ENCODE peak calls at places on chromosomes 5 and 9, in eight cellular contexts. A is lower leg skin, G is esophagus squamous epithelium, C is A549, N is heart left ventricle, Z is uterus, H is ovary, R is GM12892. U is an unnamed sample.

GRCh38 chr5:132788990-132789886 is 12.2 kb upstream of the SEPTIN8 start:
- DNase-seq in A (no peak), G (no peak), C (no peak), N (no peak), Z (no peak), H (no peak), R (no peak), U (no peak)

GRCh38 chr9:125513634-125514413 is 193.2 kb downstream of the MAPKAP1 start:
- DNase-seq in A (no peak), G (no peak), C (peak), N (peak), Z (peak), H (peak), R (peak), U (no peak)

GRCh38 chr9:70902705-70903131 is 218.7 kb downstream of the TRPM3 start:
- DNase-seq in A (no peak), G (no peak), C (peak), N (no peak), Z (peak), H (no peak), R (no peak), U (no peak)

GRCh38 chr5:68886814-68887213 is 207.0 kb upstream of the SLC30A5 start:
- DNase-seq in A (no peak), G (no peak), C (no peak), N (no peak), Z (no peak), H (no peak), R (no peak), U (no peak)

GRCh38 chr5:143887302-143887638 is 75.3 kb downstream of the HMHB1 start:
- DNase-seq in A (no peak), G (no peak), C (no peak), N (peak), Z (peak), H (peak), R (no peak), U (peak)

GRCh38 chr9:134356496-134357470 is 30.5 kb downstream of the RXRA start:
- DNase-seq in A (peak), G (no peak), C (no peak), N (no peak), Z (peak), H (no peak), R (no peak), U (peak)

GRCh38 chr5:14929293-14930065 is 57.9 kb upstream of the ANKH start:
- DNase-seq in A (no peak), G (no peak), C (no peak), N (no peak), Z (no peak), H (no peak), R (no peak), U (peak)

GRCh38 chr5:82164109-82164956 is 113.8 kb downstream of the RPS23 start:
- DNase-seq in A (no peak), G (no peak), C (peak), N (no peak), Z (no peak), H (no peak), R (no peak), U (no peak)

GRCh38 chr5:123438902-123439301 is 15.7 kb upstream of the CEP120 start:
- DNase-seq in A (no peak), G (no peak), C (no peak), N (no peak), Z (no peak), H (no peak), R (no peak), U (peak)

GRCh38 chr9:99059074-99059894 is 45.6 kb upstream of the TGFBR1 start:
- DNase-seq in A (peak), G (peak), C (no peak), N (peak), Z (no peak), H (no peak), R (peak), U (no peak)

GRCh38 chr9:107465467-107466451 is 23.8 kb downstream of the KLF4 start:
- DNase-seq in A (peak), G (no peak), C (peak), N (peak), Z (peak), H (peak), R (peak), U (peak)

GRCh38 chr5:103371046-103371603 is 112.6 kb downstream of the MACIR start:
- DNase-seq in A (no peak), G (no peak), C (no peak), N (no peak), Z (no peak), H (no peak), R (no peak), U (no peak)

GRCh38 chr5:98468188-98468869 is 305.1 kb upstream of the RGMB start:
- DNase-seq in A (no peak), G (no peak), C (no peak), N (no peak), Z (no peak), H (no peak), R (no peak), U (no peak)

GRCh38 chr5:149383399-149383798 is 4.3 kb upstream of the IL17B start:
- DNase-seq in A (no peak), G (no peak), C (no peak), N (peak), Z (peak), H (peak), R (no peak), U (no peak)

GRCh38 chr9:131728961-131729360 is 10.9 kb downstream of the RAPGEF1 start:
- DNase-seq in A (no peak), G (no peak), C (no peak), N (no peak), Z (no peak), H (no peak), R (no peak), U (no peak)

GRCh38 chr9:4630836-4631235 is 31.3 kb upstream of the PLPP6 start:
- DNase-seq in A (no peak), G (no peak), C (no peak), N (no peak), Z (no peak), H (no peak), R (no peak), U (no peak)

GRCh38 chr9:86966852-86967511 is 19.7 kb upstream of the GAS1 start:
- DNase-seq in A (peak), G (no peak), C (no peak), N (peak), Z (no peak), H (no peak), R (no peak), U (peak)

GRCh38 chr5:139393497-139394122 is 1.3 kb downstream of the PROB1 start:
- DNase-seq in A (no peak), G (no peak), C (no peak), N (no peak), Z (no peak), H (no peak), R (no peak), U (no peak)

GRCh38 chr5:71899865-71900342 is 180.8 kb downstream of the CARTPT start:
- DNase-seq in A (peak), G (no peak), C (no peak), N (peak), Z (no peak), H (no peak), R (no peak), U (peak)

GRCh38 chr9:4433379-4433778 is 56.9 kb upstream of the SLC1A1 start:
- DNase-seq in A (no peak), G (no peak), C (no peak), N (no peak), Z (no peak), H (no peak), R (no peak), U (no peak)

GRCh38 chr9:97907632-97908031 is 14.7 kb downstream of the TRMO start:
- DNase-seq in A (no peak), G (no peak), C (no peak), N (no peak), Z (no peak), H (no peak), R (no peak), U (no peak)

GRCh38 chr5:43353668-43354067 is 40.5 kb upstream of the HMGCS1 start:
- DNase-seq in A (no peak), G (no peak), C (no peak), N (no peak), Z (no peak), H (no peak), R (no peak), U (no peak)

GRCh38 chr5:35158627-35159369 is 71.5 kb downstream of the PRLR start:
- DNase-seq in A (no peak), G (no peak), C (no peak), N (no peak), Z (no peak), H (no peak), R (no peak), U (no peak)

GRCh38 chr5:157108961-157109360 is at the start of gene HAVCR2:
- DNase-seq in A (peak), G (no peak), C (no peak), N (peak), Z (no peak), H (no peak), R (no peak), U (no peak)

GRCh38 chr5:139646111-139646510 is 2.0 kb upstream of the CXXC5 start:
- DNase-seq in A (no peak), G (no peak), C (no peak), N (no peak), Z (no peak), H (no peak), R (no peak), U (no peak)

GRCh38 chr9:99474186-99474585 is 252.1 kb downstream of the SEC61B start:
- DNase-seq in A (no peak), G (no peak), C (no peak), N (no peak), Z (no peak), H (no peak), R (no peak), U (no peak)

GRCh38 chr5:148820778-148821395 is 5.5 kb upstream of the ADRB2 start:
- DNase-seq in A (no peak), G (no peak), C (no peak), N (no peak), Z (no peak), H (no peak), R (no peak), U (peak)

GRCh38 chr5:98296426-98296825 is 477.0 kb upstream of the RGMB start:
- DNase-seq in A (no peak), G (no peak), C (no peak), N (no peak), Z (no peak), H (no peak), R (no peak), U (no peak)

GRCh38 chr5:63825984-63826383 is 136.3 kb downstream of the HTR1A start:
- DNase-seq in A (no peak), G (no peak), C (no peak), N (no peak), Z (no peak), H (no peak), R (no peak), U (no peak)

GRCh38 chr5:132013711-132014110 is 2.3 kb upstream of the ACSL6 start:
- DNase-seq in A (no peak), G (no peak), C (no peak), N (no peak), Z (no peak), H (peak), R (no peak), U (no peak)

GRCh38 chr5:9513825-9514224 is 32.0 kb downstream of the SEMA5A start:
- DNase-seq in A (no peak), G (no peak), C (no peak), N (no peak), Z (no peak), H (no peak), R (no peak), U (no peak)

GRCh38 chr9:21661626-21662025 is 140.8 kb upstream of the MTAP start:
- DNase-seq in A (no peak), G (no peak), C (no peak), N (no peak), Z (no peak), H (no peak), R (no peak), U (no peak)

GRCh38 chr5:52283221-52283620 is 504.5 kb upstream of the ITGA1 start:
- DNase-seq in A (no peak), G (no peak), C (no peak), N (no peak), Z (no peak), H (no peak), R (no peak), U (no peak)

GRCh38 chr5:77937015-77937908 is 161.1 kb upstream of the TBCA start:
- DNase-seq in A (no peak), G (no peak), C (no peak), N (no peak), Z (no peak), H (no peak), R (peak), U (no peak)

GRCh38 chr5:66981266-66981665 is 215.3 kb downstream of the CD180 start:
- DNase-seq in A (no peak), G (no peak), C (no peak), N (no peak), Z (no peak), H (no peak), R (no peak), U (peak)

GRCh38 chr9:115946530-115946929 is 207.1 kb upstream of the PAPPA start:
- DNase-seq in A (no peak), G (no peak), C (peak), N (no peak), Z (no peak), H (no peak), R (no peak), U (no peak)

GRCh38 chr9:115941561-115942315 is 211.9 kb upstream of the PAPPA start:
- DNase-seq in A (no peak), G (no peak), C (no peak), N (no peak), Z (no peak), H (no peak), R (no peak), U (no peak)

GRCh38 chr9:115944166-115944948 is 209.2 kb upstream of the PAPPA start:
- DNase-seq in A (peak), G (peak), C (peak), N (peak), Z (peak), H (no peak), R (no peak), U (peak)

GRCh38 chr9:115943591-115944165 is 209.9 kb upstream of the PAPPA start:
- DNase-seq in A (no peak), G (no peak), C (no peak), N (no peak), Z (no peak), H (no peak), R (no peak), U (no peak)

GRCh38 chr9:115945009-115945431 is 208.6 kb upstream of the PAPPA start:
- DNase-seq in A (no peak), G (no peak), C (peak), N (peak), Z (no peak), H (no peak), R (no peak), U (no peak)
- TF ChIP-seq POLR2A in A (no peak), G (no peak), C (no peak), N (no peak), Z (no peak), H (no peak), R (no peak), U (no peak)

DNA sequence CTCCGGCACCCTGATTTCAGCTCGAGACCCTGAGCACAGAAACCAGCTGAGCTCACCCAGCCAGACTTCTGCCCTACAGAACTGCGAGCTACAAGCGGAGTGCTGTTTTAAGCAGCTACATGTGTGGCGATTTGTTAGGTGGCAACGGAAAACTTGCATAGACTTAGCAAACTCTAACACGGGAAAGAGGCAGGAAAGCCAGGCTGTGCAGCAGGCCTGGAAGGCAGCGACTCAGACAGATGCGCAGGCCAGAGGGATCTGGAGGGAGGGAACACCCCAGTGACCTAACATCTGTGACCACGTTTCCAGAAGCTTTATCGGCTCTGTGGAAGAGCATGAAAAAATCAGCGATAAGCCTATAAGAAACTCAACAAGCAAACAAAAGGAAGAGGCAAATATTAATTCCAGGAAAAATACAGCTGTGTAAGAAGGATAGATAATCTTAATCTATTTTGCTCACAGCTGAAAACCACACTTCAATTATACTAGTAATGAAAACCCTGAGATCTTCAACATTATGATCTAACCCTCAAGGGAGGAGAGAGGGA is 11.0 kb downstream of the UBAC1 start:
- DNase-seq in A (no peak), G (no peak), C (no peak), N (no peak), Z (no peak), H (no peak), R (no peak), U (no peak)
- TF ChIP-seq POLR2A in A (no peak), G (no peak), C (no peak), N (no peak), Z (no peak), H (no peak), R (no peak), U (no peak)

GRCh38 chr5:2303391-2304100 is 420.8 kb upstream of the IRX4 start:
- DNase-seq in A (no peak), G (no peak), C (no peak), N (no peak), Z (no peak), H (no peak), R (no peak), U (no peak)

GRCh38 chr5:2300861-2301610 is 418.3 kb upstream of the IRX4 start:
- DNase-seq in A (no peak), G (no peak), C (no peak), N (no peak), Z (no peak), H (no peak), R (no peak), U (no peak)

GRCh38 chr5:2300421-2300820 is 417.7 kb upstream of the IRX4 start:
- DNase-seq in A (no peak), G (no peak), C (no peak), N (no peak), Z (no peak), H (no peak), R (no peak), U (no peak)

GRCh38 chr5:2299388-2300220 is 416.9 kb upstream of the IRX4 start:
- DNase-seq in A (no peak), G (no peak), C (no peak), N (no peak), Z (no peak), H (no peak), R (no peak), U (no peak)

DNA sequence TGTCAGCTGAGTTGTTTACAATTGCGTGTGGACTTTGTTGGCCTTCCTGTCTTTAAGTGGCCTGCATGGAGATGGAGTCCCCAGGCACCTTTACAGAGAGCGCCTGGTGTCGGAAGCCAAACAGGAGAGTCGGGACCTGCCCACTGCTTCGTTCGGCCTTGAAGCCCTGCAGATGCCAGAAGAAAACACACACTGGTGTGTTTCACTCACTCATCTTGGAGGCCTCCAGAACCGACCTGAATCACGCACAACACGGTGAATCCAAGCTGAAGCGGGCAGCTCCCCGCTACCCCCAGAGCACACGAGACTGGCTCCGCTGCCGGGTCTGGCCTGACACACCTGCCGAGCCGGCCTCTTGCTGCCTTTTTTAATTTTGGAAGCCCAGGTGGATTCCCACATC is 419.4 kb upstream of the IRX4 start:
- DNase-seq in A (no peak), G (no peak), C (no peak), N (no peak), Z (no peak), H (no peak), R (no peak), U (no peak)
- TF ChIP-seq POLR2A in A (no peak), G (no peak), C (no peak), N (no peak), Z (no peak), H (no peak), R (no peak), U (no peak)

GRCh38 chr5:177429248-177430045 is 3.0 kb downstream of the GRK6 start:
- DNase-seq in A (peak), G (peak), C (no peak), N (peak), Z (no peak), H (no peak), R (no peak), U (peak)
- TF ChIP-seq POLR2A in A (no peak), G (no peak), C (no peak), N (no peak), Z (no peak), H (no peak), R (no peak), U (no peak)

DNA sequence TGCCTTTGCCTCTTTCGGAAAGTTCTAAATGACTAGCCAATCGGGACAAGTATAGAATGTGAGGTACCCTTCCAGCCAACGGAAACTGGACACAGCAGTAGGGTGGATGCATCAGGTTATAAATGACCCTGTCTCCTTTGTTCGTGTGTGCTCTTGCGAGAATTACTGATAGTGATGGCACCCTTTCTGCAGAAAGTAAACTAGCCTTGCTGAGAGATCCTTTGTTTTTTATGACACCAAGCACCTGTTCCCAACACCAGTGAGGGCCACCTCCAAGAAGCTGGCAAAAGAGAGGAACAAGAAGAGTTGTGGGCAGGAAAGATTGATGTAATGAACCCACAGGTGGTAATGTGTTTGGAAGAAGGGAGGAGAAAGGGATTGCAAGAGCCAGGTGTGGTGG is 42.8 kb upstream of the FABP6 start:
- DNase-seq in A (no peak), G (no peak), C (no peak), N (no peak), Z (no peak), H (no peak), R (no peak), U (no peak)
- TF ChIP-seq POLR2A in A (no peak), G (no peak), C (no peak), N (no peak), Z (no peak), H (no peak), R (no peak), U (no peak)

DNA sequence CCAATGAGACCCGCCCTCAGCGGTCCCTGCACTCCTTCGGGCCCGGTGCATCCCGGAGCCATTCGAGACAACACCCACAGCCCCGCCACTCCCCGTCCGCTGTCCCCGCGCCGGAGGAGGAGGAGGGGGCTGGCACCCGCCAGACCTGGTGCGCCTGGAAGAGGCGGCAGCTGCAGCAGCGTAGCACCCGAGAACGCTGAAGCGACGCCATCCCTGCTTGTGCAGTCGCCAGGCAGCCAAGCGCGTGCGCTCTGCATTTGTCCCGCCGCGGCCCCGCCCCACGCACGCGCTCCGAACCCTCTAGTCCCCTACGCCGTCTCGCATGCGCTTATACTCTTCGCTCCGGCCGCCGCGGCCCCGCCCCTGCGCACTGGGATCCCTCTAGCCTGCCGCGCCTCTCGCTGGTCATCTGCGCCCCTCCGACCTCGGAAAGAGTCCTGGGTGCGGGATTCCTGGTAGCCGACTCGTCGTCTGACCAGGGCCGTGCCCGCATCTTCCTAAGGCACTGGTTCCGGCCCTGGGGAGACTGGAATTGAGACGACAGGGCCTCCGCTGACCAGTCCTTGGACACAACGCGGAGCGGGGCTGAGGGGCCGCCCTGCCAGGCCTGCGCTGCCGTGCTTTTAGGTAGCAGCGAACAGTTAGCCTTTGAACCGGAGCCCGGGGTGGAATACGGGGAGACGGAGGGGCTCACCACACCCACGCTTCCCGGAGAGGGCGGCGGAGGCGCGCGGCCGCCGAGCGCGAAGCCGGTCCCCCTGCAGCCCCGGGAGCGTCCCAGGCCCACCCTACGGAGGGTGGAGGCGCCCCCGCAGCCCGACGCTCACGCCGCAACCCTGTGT is at the start of gene MRNIP:
- DNase-seq in A (peak), G (peak), C (peak), N (peak), Z (peak), H (peak), R (peak), U (peak)
- TF ChIP-seq POLR2A in A (no peak), G (peak), C (peak), N (peak), Z (peak), H (peak), R (peak), U (peak)

GRCh38 chr9:92298036-92298435 is 4.5 kb upstream of the IARS1 start:
- DNase-seq in A (no peak), G (no peak), C (no peak), N (no peak), Z (no peak), H (no peak), R (no peak), U (no peak)
- TF ChIP-seq POLR2A in A (no peak), G (no peak), C (no peak), N (no peak), Z (no peak), H (no peak), R (no peak), U (no peak)

GRCh38 chr5:154756203-154756870 is 1.2 kb downstream of the LARP1 start:
- DNase-seq in A (peak), G (no peak), C (no peak), N (peak), Z (peak), H (peak), R (no peak), U (peak)
- TF ChIP-seq POLR2A in A (no peak), G (no peak), C (no peak), N (no peak), Z (no peak), H (peak), R (no peak), U (no peak)

U was measured in thyroid gland.